ENCODE peak calls at places on chromosomes 13 and 19, in seven cellular contexts. D is spleen, A is Peyer's patch, S is K562, I is PC-9, P is GM23338, B is esophagus squamous epithelium. H is an unnamed sample.

GRCh38 chr13:59229861-59230260 is 933.9 kb downstream of the DIAPH3 start:
- DNase-seq in S (no peak), B (no peak), D (no peak), P (no peak), A (no peak), I (no peak), H (no peak)

GRCh38 chr13:49336655-49337054 is 88.9 kb downstream of the CDADC1 start:
- DNase-seq in A (no peak), S (no peak), B (no peak), P (no peak), D (no peak), I (no peak), H (no peak)

GRCh38 chr13:64525687-64526086 is 2704.4 kb downstream of the PCDH9 start:
- DNase-seq in P (no peak), S (no peak), D (no peak), B (no peak), A (no peak), I (no peak), H (no peak)

GRCh38 chr13:50888362-50888761 is 21.2 kb upstream of the RNASEH2B start:
- DNase-seq in S (no peak), I (no peak), P (no peak), A (no peak), D (no peak), B (no peak), H (no peak)

GRCh38 chr13:51895906-51896888 is 34.4 kb downstream of the CCDC70 start:
- DNase-seq in A (no peak), I (peak; percentile 24), S (peak; percentile 59), P (peak; percentile 81), B (no peak), D (peak; percentile 81), H (peak; percentile 43)

GRCh38 chr13:41791056-41791455 is 169.9 kb downstream of the VWA8 start:
- DNase-seq in S (no peak), I (no peak), P (no peak), A (no peak), B (no peak), D (no peak), H (no peak)

GRCh38 chr19:19545128-19545591 is 7.1 kb downstream of the CILP2 start:
- DNase-seq in P (no peak), D (no peak), B (no peak), A (no peak), S (no peak), I (no peak), H (no peak)

GRCh38 chr13:48675247-48675646 is 21.5 kb downstream of the CYSLTR2 start:
- DNase-seq in D (no peak), A (no peak), P (peak; percentile 3), B (no peak), S (no peak), I (no peak), H (no peak)

GRCh38 chr19:48624791-48625723 is 5.8 kb downstream of the SPHK2 start:
- DNase-seq in S (no peak), I (no peak), P (peak; percentile 73), B (no peak), A (no peak), D (peak; percentile 84), H (no peak)

GRCh38 chr19:14746891-14747290 is 31.5 kb downstream of the ADGRE2 start:
- DNase-seq in P (no peak), I (no peak), B (no peak), S (no peak), A (no peak), D (no peak), H (no peak)

GRCh38 chr19:11020423-11020822 is 59.6 kb downstream of the SMARCA4 start:
- DNase-seq in S (no peak), P (no peak), D (no peak), B (no peak), A (no peak), I (no peak), H (no peak)

GRCh38 chr13:77113496-77113895 is 86.5 kb upstream of the FBXL3 start:
- DNase-seq in B (no peak), A (no peak), D (no peak), I (no peak), P (peak; percentile 19), S (no peak), H (no peak)

GRCh38 chr13:111479412-111479811 is 159.0 kb downstream of the TEX29 start:
- DNase-seq in I (no peak), S (no peak), D (no peak), B (no peak), A (no peak), P (no peak), H (no peak)

GRCh38 chr13:102039264-102039663 is 362.6 kb downstream of the FGF14 start:
- DNase-seq in I (no peak), A (no peak), P (no peak), S (no peak), D (no peak), B (no peak), H (no peak)

GRCh38 chr13:29676941-29677452 is 81.5 kb upstream of the SLC7A1 start:
- DNase-seq in P (no peak), A (no peak), B (no peak), I (peak; percentile 36), S (no peak), D (no peak), H (no peak)

GRCh38 chr13:29677627-29678026 is 82.1 kb upstream of the SLC7A1 start:
- DNase-seq in S (no peak), I (no peak), A (no peak), P (no peak), B (no peak), D (no peak), H (no peak)

GRCh38 chr13:29679357-29680050 is 84.0 kb upstream of the SLC7A1 start:
- DNase-seq in B (no peak), I (no peak), S (no peak), A (no peak), D (peak; percentile 80), P (no peak), H (peak; percentile 68)

GRCh38 chr13:29676535-29676934 is 81.0 kb upstream of the SLC7A1 start:
- DNase-seq in I (peak; percentile 8), P (no peak), S (no peak), A (no peak), D (no peak), B (no peak), H (no peak)

GRCh38 chr13:29674532-29674931 is 79.0 kb upstream of the SLC7A1 start:
- DNase-seq in B (no peak), I (no peak), A (no peak), P (no peak), S (no peak), D (no peak), H (no peak)
- H3K4me3 ChIP-seq in B (no peak overlapping the region), I (no peak overlapping the region), A (no peak overlapping the region), P (no peak overlapping the region), S (no peak overlapping the region), D (no peak overlapping the region), H (no peak overlapping the region)

DNA sequence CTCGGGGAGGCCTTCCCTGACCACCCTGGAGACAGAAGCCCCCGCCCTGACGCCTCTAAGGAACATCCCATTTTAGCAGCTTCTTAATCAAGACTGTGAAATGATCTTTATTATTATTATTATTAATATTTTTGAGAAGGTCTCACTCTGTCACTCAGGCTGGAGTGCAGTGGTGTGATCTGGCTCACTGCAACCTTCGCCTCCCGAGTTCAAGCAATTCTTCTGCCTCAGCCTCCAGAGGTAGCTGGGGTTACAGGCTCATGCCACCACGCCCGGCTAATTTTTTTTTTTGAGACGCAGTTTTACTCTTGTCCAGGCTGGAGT is 3.6 kb upstream of the DAND5 start:
- DNase-seq in A (no peak), I (no peak), S (no peak), B (no peak), D (no peak), P (no peak), H (no peak)
- H3K27ac ChIP-seq in A (peak overlapping the region; percentile 66), I (no peak overlapping the region), S (peak overlapping the region; percentile 92), B (peak overlapping the region; percentile 79), D (no peak overlapping the region), P (no peak overlapping the region), H (peak overlapping the region; percentile 73)

DNA sequence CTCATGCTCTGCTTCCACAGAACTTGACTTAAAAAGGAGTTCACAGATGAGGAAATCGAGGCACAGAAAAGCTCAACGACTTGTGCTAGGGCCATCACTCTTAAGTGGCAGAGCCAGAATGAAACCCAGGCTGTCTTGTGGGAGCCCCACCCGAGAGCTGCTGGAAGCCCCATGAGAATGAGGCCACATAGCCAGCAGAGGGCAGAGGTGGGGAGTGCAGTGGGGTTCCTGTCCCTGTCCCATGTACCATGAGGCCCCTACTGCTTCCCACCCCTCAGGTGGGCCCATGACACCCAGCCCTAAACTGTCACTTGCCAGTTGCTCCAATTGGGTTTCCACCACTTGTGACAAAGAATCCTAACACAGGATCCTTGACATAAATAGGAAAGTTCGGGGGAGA is 175.9 kb downstream of the IRS2 start:
- DNase-seq in A (no peak), I (peak; percentile 18), P (peak; percentile 60), D (peak; percentile 83), S (peak; percentile 12), B (no peak), H (peak; percentile 23)
- TF ChIP-seq CTCF in A (peak; percentile 16), I (peak; percentile 52), P (peak; percentile 76), D (peak; percentile 57), S (peak; percentile 28), B (peak; percentile 34), H (peak; percentile 46)

GRCh38 chr13:35388979-35389378 is 87.5 kb downstream of the MAB21L1 start:
- DNase-seq in I (no peak), P (no peak), S (no peak), B (no peak), D (no peak), A (no peak), H (no peak)
- H3K4me3 ChIP-seq in I (no peak overlapping the region), P (no peak overlapping the region), S (no peak overlapping the region), B (no peak overlapping the region), D (no peak overlapping the region), A (no peak overlapping the region), H (no peak overlapping the region)

GRCh38 chr13:110129539-110130186 is 177.3 kb downstream of the COL4A1 start:
- DNase-seq in P (no peak), A (no peak), S (no peak), D (no peak), I (no peak), B (no peak), H (no peak)

GRCh38 chr13:110130431-110130830 is 176.5 kb downstream of the COL4A1 start:
- DNase-seq in B (no peak), D (no peak), A (no peak), P (no peak), I (no peak), S (no peak), H (no peak)

GRCh38 chr13:110129076-110129475 is 177.9 kb downstream of the COL4A1 start:
- DNase-seq in B (no peak), D (no peak), P (no peak), S (no peak), I (no peak), A (no peak), H (no peak)

GRCh38 chr13:110127986-110128511 is 178.9 kb downstream of the COL4A1 start:
- DNase-seq in D (no peak), P (no peak), A (no peak), B (no peak), I (no peak), S (no peak), H (no peak)

GRCh38 chr13:110128546-110128945 is 178.4 kb downstream of the COL4A1 start:
- DNase-seq in S (no peak), B (no peak), D (no peak), A (no peak), I (no peak), P (no peak), H (no peak)
- H3K27ac ChIP-seq in S (no peak overlapping the region), B (peak overlapping the region; percentile 4), D (no peak overlapping the region), A (no peak overlapping the region), I (peak overlapping the region; percentile 94), P (no peak overlapping the region), H (peak overlapping the region; percentile 40)

GRCh38 chr19:51398096-51398704 is 7.8 kb upstream of the C19orf84 start:
- DNase-seq in A (no peak), S (peak; percentile 43), D (no peak), P (peak; percentile 70), I (no peak), B (no peak), H (no peak)
- TF ChIP-seq CTCF in A (peak; percentile 47), S (peak; percentile 47), D (peak; percentile 63), P (peak; percentile 58), I (peak; percentile 67), B (peak; percentile 46), H (peak; percentile 41)

GRCh38 chr13:46575843-46576242 is 22.9 kb downstream of the LRCH1 start:
- DNase-seq in I (no peak), B (no peak), D (no peak), A (no peak), P (no peak), S (no peak), H (peak; percentile 36)
- H3K4me3 ChIP-seq in I (no peak overlapping the region), B (no peak overlapping the region), D (no peak overlapping the region), A (no peak overlapping the region), P (no peak overlapping the region), S (no peak overlapping the region), H (no peak overlapping the region)